ENCODE peak calls at places on chromosomes 6 and 20, in eight cellular contexts. P is CD8-positive, alpha-beta memory T cell; B is HCT116; M is iPS DF 6.9; U is spleen; G is breast epithelium; E is cardiac muscle cell; Z is right cardiac atrium. W is an unnamed sample. For H3K9me3, the result is how much of the 10 kb centered on the place peaks cover.

GRCh38 chr20:11585752-11586352 is 331.8 kb upstream of the BTBD3 start:
- DNase-seq in P (no peak), B (peak), M (no peak), U (no peak), G (no peak), E (peak), Z (no peak), W (no peak)

GRCh38 chr6:168441434-168442391 is 729 bp downstream of the SMOC2 start:
- DNase-seq in P (no peak), B (no peak), M (no peak), U (no peak), G (no peak), E (no peak), Z (peak), W (no peak)

GRCh38 chr6:3644613-3645012 is 106.9 kb downstream of the PXDC1 start:
- DNase-seq in P (no peak), B (no peak), M (no peak), U (no peak), G (no peak), E (no peak), Z (no peak), W (no peak)

GRCh38 chr6:34223381-34223963 is 13.2 kb upstream of the HMGA1 start:
- DNase-seq in P (no peak), B (no peak), M (no peak), U (peak), G (no peak), E (no peak), Z (peak), W (no peak)

GRCh38 chr20:45500022-45500421 is 15.4 kb downstream of the SPINT3 start:
- DNase-seq in P (no peak), B (no peak), M (no peak), U (no peak), G (no peak), E (no peak), Z (no peak), W (no peak)

GRCh38 chr6:154331750-154332149 is 24.9 kb downstream of the IPCEF1 start:
- DNase-seq in P (no peak), B (no peak), M (no peak), U (no peak), G (no peak), E (no peak), Z (no peak), W (no peak)

GRCh38 chr6:116431964-116432595 is 29.1 kb upstream of the CALHM6 start:
- DNase-seq in P (no peak), B (no peak), M (peak), U (no peak), G (no peak), E (no peak), Z (no peak), W (no peak)

GRCh38 chr20:37575884-37576283 is 48.2 kb upstream of the BLCAP start:
- DNase-seq in P (no peak), B (no peak), M (no peak), U (no peak), G (no peak), E (no peak), Z (no peak), W (no peak)

GRCh38 chr6:17846762-17847161 is 140.0 kb upstream of the NUP153 start:
- DNase-seq in P (no peak), B (no peak), M (no peak), U (no peak), G (no peak), E (no peak), Z (no peak), W (no peak)

GRCh38 chr6:80235647-80236046 is 129.2 kb downstream of the BCKDHB start:
- DNase-seq in P (no peak), B (no peak), M (no peak), U (no peak), G (no peak), E (no peak), Z (no peak), W (no peak)

GRCh38 chr20:19922716-19923115 is 94.4 kb upstream of the NAA20 start:
- DNase-seq in P (no peak), B (no peak), M (no peak), U (no peak), G (no peak), E (no peak), Z (no peak), W (no peak)

GRCh38 chr20:2804921-2805681 is 4.7 kb upstream of the CPXM1 start:
- DNase-seq in P (no peak), B (no peak), M (no peak), U (peak), G (no peak), E (peak), Z (peak), W (no peak)

GRCh38 chr6:38080349-38080748 is 260.8 kb downstream of the ZFAND3 start:
- DNase-seq in P (no peak), B (no peak), M (no peak), U (no peak), G (no peak), E (no peak), Z (no peak), W (no peak)

GRCh38 chr6:151285121-151285520 is 45.4 kb downstream of the AKAP12 start:
- DNase-seq in P (no peak), B (no peak), M (no peak), U (no peak), G (no peak), E (peak), Z (no peak), W (no peak)

GRCh38 chr6:45713981-45714685 is 301.5 kb downstream of the CLIC5 start:
- DNase-seq in P (no peak), B (no peak), M (no peak), U (no peak), G (no peak), E (no peak), Z (no peak), W (no peak)

GRCh38 chr6:138161434-138162103 is at the start of gene ARFGEF3:
- DNase-seq in P (peak), B (no peak), M (no peak), U (peak), G (peak), E (peak), Z (peak), W (peak)

GRCh38 chr6:24933868-24934401 is 1.8 kb downstream of the RIPOR2 start:
- DNase-seq in P (peak), B (peak), M (peak), U (peak), G (no peak), E (peak), Z (no peak), W (peak)

GRCh38 chr6:80182291-80182690 is 75.8 kb downstream of the BCKDHB start:
- DNase-seq in P (no peak), B (no peak), M (no peak), U (no peak), G (no peak), E (peak), Z (no peak), W (no peak)

GRCh38 chr6:165488624-165489295 is 174.3 kb downstream of the PDE10A start:
- DNase-seq in P (no peak), B (no peak), M (no peak), U (no peak), G (no peak), E (no peak), Z (no peak), W (no peak)

GRCh38 chr20:31484001-31484400 is 8.9 kb downstream of the REM1 start:
- DNase-seq in P (no peak), B (no peak), M (no peak), U (no peak), G (no peak), E (no peak), Z (peak), W (no peak)
- H3K9me3 ChIP-seq in P (under half), B (under half), M (under half), U (under half), G (under half), E (under half), Z (under half), W (under half)

GRCh38 chr6:23656257-23656731 is 469.7 kb upstream of the NRSN1 start:
- DNase-seq in P (no peak), B (no peak), M (no peak), U (no peak), G (no peak), E (no peak), Z (no peak), W (no peak)

GRCh38 chr6:23656826-23657225 is 469.2 kb upstream of the NRSN1 start:
- DNase-seq in P (no peak), B (no peak), M (no peak), U (no peak), G (no peak), E (no peak), Z (no peak), W (no peak)

GRCh38 chr6:23659125-23659524 is 466.9 kb upstream of the NRSN1 start:
- DNase-seq in P (no peak), B (no peak), M (peak), U (no peak), G (no peak), E (peak), Z (no peak), W (no peak)

GRCh38 chr6:23654745-23655144 is 471.3 kb upstream of the NRSN1 start:
- DNase-seq in P (no peak), B (no peak), M (no peak), U (no peak), G (no peak), E (no peak), Z (no peak), W (no peak)

GRCh38 chr6:23655502-23655901 is 470.5 kb upstream of the NRSN1 start:
- DNase-seq in P (no peak), B (no peak), M (no peak), U (no peak), G (no peak), E (no peak), Z (no peak), W (no peak)
- H3K9me3 ChIP-seq in P (under half), B (under half), M (under half), U (under half), G (under half), E (under half), Z (under half), W (under half)

GRCh38 chr6:143783077-143783476 is 60.1 kb upstream of the LTV1 start:
- DNase-seq in P (no peak), B (no peak), M (no peak), U (no peak), G (no peak), E (no peak), Z (no peak), W (no peak)
- H3K9me3 ChIP-seq in P (under half), B (under half), M (under half), U (under half), G (under half), E (under half), Z (under half), W (under half)

GRCh38 chr20:38657390-38657789 is 55.8 kb downstream of the ARHGAP40 start:
- DNase-seq in P (no peak), B (no peak), M (no peak), U (no peak), G (no peak), E (no peak), Z (no peak), W (no peak)
- H3K9me3 ChIP-seq in P (under half), B (under half), M (under half), U (under half), G (under half), E (under half), Z (under half), W (under half)

DNA sequence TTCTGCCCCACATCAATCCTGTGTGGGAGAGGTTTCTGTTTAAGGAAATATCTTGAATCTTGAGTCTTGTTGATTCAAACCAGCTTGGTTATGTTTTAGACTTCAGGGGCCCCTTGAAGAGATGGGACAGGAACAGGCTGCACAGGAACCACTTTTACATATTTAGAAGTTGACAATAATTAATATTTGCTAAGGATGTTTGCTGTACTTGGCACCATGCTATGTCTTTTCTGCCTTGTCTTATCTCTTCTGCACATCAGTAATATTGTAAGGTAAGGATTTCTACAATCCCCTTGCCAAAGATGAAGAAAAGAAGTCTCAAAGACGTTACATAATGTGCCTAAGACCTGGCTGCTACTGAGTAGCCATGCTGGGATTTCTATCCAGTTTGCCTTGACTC is 48.0 kb upstream of the PMEPA1 start:
- DNase-seq in P (no peak), B (no peak), M (no peak), U (no peak), G (no peak), E (no peak), Z (no peak), W (no peak)
- H3K9me3 ChIP-seq in P (under half), B (under half), M (under half), U (under half), G (under half), E (under half), Z (under half), W (under half)

DNA sequence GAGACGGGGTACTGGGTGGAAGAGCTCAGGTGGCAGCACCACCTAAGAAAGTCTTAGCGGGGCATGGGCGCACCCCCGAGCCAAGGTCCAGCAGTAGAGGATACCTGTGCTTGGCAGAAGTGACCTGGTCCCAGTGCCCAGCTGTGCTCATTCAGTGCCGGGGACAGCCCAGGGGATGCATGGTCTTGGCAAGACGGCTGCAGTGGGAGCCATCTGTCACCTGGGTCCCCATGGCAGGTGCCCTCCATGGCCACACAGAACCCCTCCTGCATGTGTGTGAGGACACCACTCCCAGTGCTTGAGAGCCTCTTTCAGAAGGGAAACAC is 664.7 kb downstream of the QKI start:
- DNase-seq in P (no peak), B (no peak), M (no peak), U (no peak), G (no peak), E (no peak), Z (no peak), W (no peak)
- H3K9me3 ChIP-seq in P (under half), B (under half), M (under half), U (under half), G (under half), E (under half), Z (under half), W (under half)

GRCh38 chr6:28900577-28901266 is 23.1 kb downstream of the TRIM27 start:
- DNase-seq in P (no peak), B (no peak), M (no peak), U (no peak), G (no peak), E (no peak), Z (no peak), W (no peak)

GRCh38 chr6:28903686-28904085 is 20.1 kb downstream of the TRIM27 start:
- DNase-seq in P (no peak), B (no peak), M (no peak), U (no peak), G (no peak), E (no peak), Z (no peak), W (no peak)

GRCh38 chr6:28896505-28897392 is 27.0 kb downstream of the TRIM27 start:
- DNase-seq in P (peak), B (peak), M (no peak), U (peak), G (no peak), E (peak), Z (peak), W (peak)

GRCh38 chr6:28895131-28895812 is 28.5 kb downstream of the TRIM27 start:
- DNase-seq in P (peak), B (peak), M (peak), U (peak), G (peak), E (peak), Z (peak), W (peak)

GRCh38 chr6:28898710-28898965 is 25.1 kb downstream of the TRIM27 start:
- DNase-seq in P (no peak), B (no peak), M (no peak), U (no peak), G (no peak), E (no peak), Z (no peak), W (no peak)
- H3K9me3 ChIP-seq in P (under half), B (under half), M (under half), U (under half), G (under half), E (under half), Z (under half), W (under half)

GRCh38 chr6:22582806-22583205 is 13.4 kb downstream of the HDGFL1 start:
- DNase-seq in P (no peak), B (no peak), M (no peak), U (no peak), G (no peak), E (peak), Z (no peak), W (no peak)
- H3K9me3 ChIP-seq in P (under half), B (under half), M (under half), U (under half), G (under half), E (under half), Z (under half), W (under half)

GRCh38 chr6:87257565-87257964 is 64.8 kb upstream of the SMIM8 start:
- DNase-seq in P (no peak), B (no peak), M (no peak), U (no peak), G (no peak), E (no peak), Z (no peak), W (no peak)
- H3K9me3 ChIP-seq in P (under half), B (under half), M (under half), U (under half), G (under half), E (under half), Z (under half), W (under half)

GRCh38 chr20:60381643-60382400 is 423.6 kb downstream of the CDH26 start:
- DNase-seq in P (no peak), B (no peak), M (no peak), U (no peak), G (no peak), E (no peak), Z (no peak), W (no peak)
- H3K9me3 ChIP-seq in P (under half), B (under half), M (under half), U (under half), G (under half), E (under half), Z (under half), W (under half)

W was measured in T-helper 17 cell.